ENCODE peak calls at places on chromosomes 7 and 10, in four cellular contexts. P is effector CD4-positive, alpha-beta T cell; U is epithelial cell of esophagus; C is sciatic nerve. W is an unnamed sample.

GRCh38 chr10:48651293-48651692 is 33.4 kb upstream of the WDFY4 start:
- DNase-seq in C (no peak), P (no peak), U (no peak), W (no peak)

GRCh38 chr7:132939495-132939894 is 142.4 kb downstream of the CHCHD3 start:
- DNase-seq in P (no peak), U (no peak), C (no peak), W (no peak)

GRCh38 chr10:114665406-114665805 is 7.3 kb upstream of the ABLIM1 start:
- DNase-seq in C (no peak), P (no peak), U (no peak), W (peak)

GRCh38 chr7:92293887-92294616 is 48.3 kb downstream of the ANKIB1 start:
- DNase-seq in U (no peak), P (no peak), C (no peak), W (no peak)

GRCh38 chr10:44125879-44126675 is 258.8 kb downstream of the CXCL12 start:
- DNase-seq in C (no peak), P (no peak), U (no peak), W (no peak)

GRCh38 chr7:106681815-106682495 is 21.0 kb upstream of the CCDC71L start:
- DNase-seq in P (no peak), U (peak), C (no peak), W (peak)

GRCh38 chr7:137923380-137923779 is 76.6 kb upstream of the DGKI start:
- DNase-seq in P (no peak), C (no peak), U (peak), W (peak)

GRCh38 chr7:36985866-36986402 is 261.6 kb upstream of the AOAH start:
- DNase-seq in P (no peak), C (no peak), U (no peak), W (no peak)

GRCh38 chr10:79360499-79361342 is 13.5 kb downstream of the PPIF start:
- DNase-seq in P (no peak), U (no peak), C (no peak), W (no peak)

GRCh38 chr7:142808802-142809583 is 38.2 kb downstream of the PRSS2 start:
- DNase-seq in U (no peak), C (no peak), P (peak), W (peak)

W was measured in kidney tubule cell.